ENCODE peak calls at places on chromosomes 7 and 10, in four cellular contexts. S is K562, P is heart right ventricle, Z is astrocyte of the spinal cord. V is an unnamed sample.

GRCh38 chr7:132930881-132931280 is 151.0 kb downstream of the CHCHD3 start:
- DNase-seq in S (peak), P (no peak), Z (no peak), V (peak)

GRCh38 chr10:80144302-80145131 is 12.0 kb downstream of the PLAC9 start:
- DNase-seq in S (peak), P (no peak), Z (no peak), V (peak)

GRCh38 chr10:68628576-68629127 is 68.5 kb downstream of the TET1 start:
- DNase-seq in S (no peak), P (no peak), Z (peak), V (peak)

GRCh38 chr7:157890921-157891401 is 554.2 kb downstream of the DNAJB6 start:
- DNase-seq in S (no peak), P (no peak), Z (no peak), V (no peak)

GRCh38 chr10:17607603-17608332 is 9.4 kb downstream of the HACD1 start:
- DNase-seq in S (peak), P (no peak), Z (peak), V (peak)

GRCh38 chr10:18571780-18572179 is 79.6 kb downstream of the NSUN6 start:
- DNase-seq in S (no peak), P (no peak), Z (no peak), V (no peak)

GRCh38 chr7:90715067-90715466 is 118.9 kb downstream of the CDK14 start:
- DNase-seq in S (no peak), P (no peak), Z (no peak), V (no peak)

GRCh38 chr10:54614062-54614461 is 187.0 kb downstream of the PCDH15 start:
- DNase-seq in S (no peak), P (no peak), Z (no peak), V (no peak)

GRCh38 chr10:29428486-29428885 is 139.6 kb downstream of the LYZL1 start:
- DNase-seq in S (no peak), P (no peak), Z (no peak), V (no peak)

GRCh38 chr10:112650588-112651030 is 203.6 kb downstream of the VTI1A start:
- DNase-seq in S (no peak), P (no peak), Z (no peak), V (no peak)

GRCh38 chr10:1715821-1716220 is 21.5 kb downstream of the ADARB2 start:
- DNase-seq in S (peak), P (no peak), Z (no peak), V (peak)

GRCh38 chr7:100827330-100828226 is at the start of gene EPHB4:
- DNase-seq in S (peak), P (peak), Z (peak), V (no peak)

GRCh38 chr10:7707858-7708622 is 4.9 kb downstream of the ITIH2 start:
- DNase-seq in S (no peak), P (no peak), Z (no peak), V (no peak)

GRCh38 chr10:72069751-72070501 is 18.4 kb downstream of the SPOCK2 start:
- DNase-seq in S (peak), P (no peak), Z (no peak), V (no peak)

GRCh38 chr10:129921801-129922597 is 42.1 kb downstream of the EBF3 start:
- DNase-seq in S (no peak), P (no peak), Z (no peak), V (no peak)

GRCh38 chr7:52956379-52956915 is 79.0 kb upstream of the POM121L12 start:
- DNase-seq in S (no peak), P (no peak), Z (no peak), V (no peak)

GRCh38 chr7:66928388-66928787 is 7.4 kb downstream of the TMEM248 start:
- DNase-seq in S (no peak), P (peak), Z (no peak), V (no peak)

GRCh38 chr7:8714791-8715190 is 281.4 kb downstream of the NXPH1 start:
- DNase-seq in S (no peak), P (no peak), Z (no peak), V (peak)

GRCh38 chr7:124566576-124566975 is 199.0 kb downstream of the GPR37 start:
- DNase-seq in S (no peak), P (no peak), Z (peak), V (no peak)

GRCh38 chr10:100829103-100829870 is 83.5 kb upstream of the SLF2 start:
- DNase-seq in S (peak), P (no peak), Z (no peak), V (no peak)

GRCh38 chr10:17238445-17239275 is 10.6 kb downstream of the VIM start:
- DNase-seq in S (no peak), P (no peak), Z (peak), V (no peak)

GRCh38 chr10:23106508-23106907 is 11.1 kb downstream of the MSRB2 start:
- DNase-seq in S (no peak), P (no peak), Z (no peak), V (no peak)

GRCh38 chr7:138429577-138430250 is 30.3 kb upstream of the TRIM24 start:
- DNase-seq in S (no peak), P (no peak), Z (no peak), V (no peak)

GRCh38 chr10:97498841-97499560 is at the start of gene UBTD1:
- DNase-seq in S (peak), P (peak), Z (peak), V (no peak)

GRCh38 chr7:44994877-44995554 is 5.0 kb upstream of the CCM2 start:
- DNase-seq in S (peak), P (no peak), Z (no peak), V (peak)
- H3K4me3 ChIP-seq in S (no peak), P (no peak), Z (no peak), V (peak)

DNA sequence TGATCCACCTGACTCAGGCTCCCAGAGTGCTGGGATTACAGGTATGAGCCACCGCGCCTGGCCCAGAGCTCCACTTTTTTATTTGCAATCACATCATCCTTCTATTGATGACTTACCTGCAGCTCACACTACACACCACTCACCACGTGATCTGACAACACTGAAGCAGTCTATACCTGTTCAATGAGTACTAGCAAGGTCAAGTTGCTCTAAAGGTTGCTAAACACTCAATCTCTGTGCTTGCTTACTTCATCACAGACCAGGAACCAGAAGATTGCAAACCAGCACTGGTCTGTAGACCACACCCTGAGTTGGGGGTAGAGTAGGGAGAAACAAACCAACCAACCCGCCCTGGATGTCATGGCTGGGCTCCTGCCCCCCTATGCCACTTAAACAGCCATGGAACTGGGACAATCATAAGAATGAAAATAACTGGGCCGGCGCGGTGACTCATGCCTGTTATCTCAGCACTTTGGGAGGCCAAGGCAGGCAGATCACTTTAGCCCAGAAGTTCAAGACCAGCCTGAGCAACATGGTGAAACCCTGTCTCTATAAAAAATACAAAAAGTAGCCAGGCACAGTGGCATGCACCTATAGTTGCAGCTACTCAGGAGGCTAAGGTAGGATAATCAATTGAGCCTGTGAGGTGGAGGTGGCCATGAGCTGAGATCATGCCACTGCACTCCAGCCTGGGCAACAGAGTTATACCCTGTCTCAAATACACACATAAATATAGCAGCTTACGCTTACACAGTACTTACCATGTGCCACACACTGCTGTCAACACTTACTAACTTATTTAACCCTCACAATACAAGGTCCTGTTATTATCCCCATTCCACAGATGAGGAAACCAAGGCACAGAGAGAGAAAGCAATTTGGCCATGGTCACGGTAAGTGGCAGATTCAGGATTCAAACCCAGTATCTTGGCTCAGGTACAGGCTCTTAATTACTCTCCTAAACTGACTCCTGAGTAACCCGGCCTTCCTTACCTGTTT is 19.4 kb downstream of the DLG5 start:
- DNase-seq in S (no peak), P (no peak), Z (no peak), V (no peak)
- H3K4me3 ChIP-seq in S (no peak), P (no peak), Z (no peak), V (no peak)

DNA sequence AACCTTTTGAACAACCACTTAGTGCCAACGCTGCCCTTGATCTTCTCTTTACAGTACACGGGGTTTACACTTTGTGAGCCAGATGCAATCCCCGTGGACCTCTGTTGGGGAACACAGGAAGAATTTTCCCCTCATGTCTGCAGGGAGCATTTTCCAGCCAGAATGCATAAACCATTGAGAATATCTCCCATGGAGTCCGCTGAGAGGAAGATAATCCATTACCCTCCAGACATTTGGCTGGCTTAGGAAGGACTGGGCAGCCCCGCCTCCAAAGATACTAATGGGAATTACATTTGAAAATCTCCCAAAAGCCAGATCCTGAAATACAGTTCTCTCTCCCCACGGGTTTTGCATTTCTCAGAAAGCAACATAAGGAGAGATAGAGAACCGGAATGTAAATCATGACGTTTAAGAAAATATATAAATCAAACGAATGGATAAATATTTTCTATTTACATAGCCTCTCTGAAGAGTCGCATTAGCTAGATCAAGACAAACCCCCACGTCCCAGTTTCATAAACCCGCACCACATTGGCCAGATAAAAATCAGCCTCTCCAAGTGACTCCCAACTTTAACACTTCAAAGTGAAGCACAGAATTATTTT is 53.5 kb downstream of the TRIL start:
- DNase-seq in S (no peak), P (no peak), Z (no peak), V (no peak)
- H3K4me3 ChIP-seq in S (no peak), P (no peak), Z (peak), V (no peak)

DNA sequence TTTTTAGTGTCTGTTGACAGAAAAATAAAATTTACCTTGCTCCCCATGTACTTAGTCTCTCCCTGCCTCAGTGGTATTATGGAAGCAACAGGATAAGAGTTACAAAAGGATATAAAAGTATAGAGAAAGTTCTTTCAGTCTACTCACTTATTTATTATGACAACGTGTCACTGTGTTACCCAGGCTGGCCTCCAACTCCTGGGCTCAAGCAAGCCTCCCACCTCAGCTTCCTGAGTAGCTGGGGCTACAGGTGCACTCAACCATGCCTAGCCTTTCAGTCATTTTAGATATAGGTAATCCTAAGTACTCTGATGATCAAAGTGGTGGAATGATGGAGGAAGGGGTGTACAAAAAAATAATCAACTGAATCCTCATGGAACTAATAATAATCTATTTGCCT is 215.2 kb upstream of the MKLN1 start:
- DNase-seq in S (no peak), P (no peak), Z (no peak), V (no peak)
- H3K4me3 ChIP-seq in S (no peak), P (no peak), Z (no peak), V (no peak)

GRCh38 chr7:71466448-71467145 is 334.7 kb downstream of the GALNT17 start:
- DNase-seq in S (no peak), P (no peak), Z (no peak), V (no peak)
- H3K4me3 ChIP-seq in S (no peak), P (no peak), Z (no peak), V (no peak)